ENCODE peak calls at places on chromosome 1, in five cellular contexts. P is right lobe of liver, K is HTR-8/SVneo, X is anterior cingulate cortex, Y is GM23248. I is an unnamed sample.

GRCh38 chr1:207974146-207974545 is 63.2 kb upstream of the CD34 start:
- DNase-seq in P (no peak), K (no peak), X (no peak), Y (no peak), I (no peak)

GRCh38 chr1:233079586-233079985 is 129.2 kb downstream of the NTPCR start:
- DNase-seq in P (no peak), K (no peak), X (no peak), Y (no peak), I (no peak)

GRCh38 chr1:199422206-199422605 is 605.3 kb upstream of the NR5A2 start:
- DNase-seq in P (no peak), K (no peak), X (no peak), Y (peak; percentile 51), I (peak; percentile 40)

GRCh38 chr1:205994342-205994741 is 8.9 kb downstream of the RAB7B start:
- DNase-seq in P (peak; percentile 23), K (no peak), X (peak; percentile 94), Y (no peak), I (no peak)

GRCh38 chr1:192573499-192573898 is 2.1 kb upstream of the RGS1 start:
- DNase-seq in P (no peak), K (no peak), X (no peak), Y (peak; percentile 76), I (no peak)

GRCh38 chr1:229887043-229887822 is 179.8 kb upstream of the GALNT2 start:
- DNase-seq in P (peak; percentile 84), K (no peak), X (no peak), Y (peak; percentile 43), I (no peak)

GRCh38 chr1:180098242-180098995 is 56.2 kb upstream of the QSOX1 start:
- DNase-seq in P (no peak), K (no peak), X (no peak), Y (peak; percentile 91), I (no peak)

GRCh38 chr1:231639819-231640218 is 13.2 kb downstream of the DISC1 start:
- DNase-seq in P (no peak), K (no peak), X (no peak), Y (no peak), I (peak; percentile 61)

GRCh38 chr1:54253480-54253879 is 53.5 kb downstream of the MRPL37 start:
- DNase-seq in P (no peak), K (peak; percentile 91), X (no peak), Y (peak; percentile 97), I (no peak)

GRCh38 chr1:27603962-27604578 is at the start of gene AHDC1:
- DNase-seq in P (peak; percentile 94), K (peak; percentile 82), X (peak; percentile 84), Y (peak; percentile 98), I (peak; percentile 93)

GRCh38 chr1:85440584-85440983 is 24.4 kb downstream of the DDAH1 start:
- DNase-seq in P (no peak), K (no peak), X (no peak), Y (no peak), I (no peak)

GRCh38 chr1:25562101-25562927 is 18.9 kb downstream of the LDLRAP1 start:
- DNase-seq in P (no peak), K (no peak), X (no peak), Y (no peak), I (no peak)